ENCODE peak calls at places on chromosomes 6 and 20, in seven cellular contexts. M is mammary epithelial cell; J is fibroblast of lung; Y is CD8-positive, alpha-beta T cell; Z is IMR-90; X is DND-41; G is AG10803. O is an unnamed sample.
A peak's percentile ranks its signal among the peaks of the same experiment; 100 is the strongest.

GRCh38 chr6:20473518-20473917 is 60.7 kb upstream of the CDKAL1 start:
- DNase-seq in G (no peak), M (no peak), J (no peak), Y (no peak), Z (no peak), X (no peak), O (no peak)

GRCh38 chr20:47113362-47114118 is 218.9 kb downstream of the EYA2 start:
- DNase-seq in Z (peak; percentile 76), Y (no peak), M (peak; percentile 22), G (peak; percentile 46), X (no peak), J (peak; percentile 33), O (no peak)

GRCh38 chr20:21513181-21513663 is 642 bp downstream of the NKX2-2 start:
- DNase-seq in Z (no peak), X (no peak), J (no peak), Y (no peak), M (no peak), G (no peak), O (no peak)

GRCh38 chr20:18288748-18289705 is 700 bp downstream of the ZNF133 start:
- DNase-seq in Z (peak; percentile 17), J (peak; percentile 31), M (peak; percentile 23), Y (no peak), G (peak; percentile 9), X (no peak), O (no peak)

GRCh38 chr6:123570813-123571684 is 65.7 kb downstream of the TRDN start:
- DNase-seq in X (no peak), Y (no peak), J (no peak), G (no peak), M (no peak), Z (no peak), O (no peak)

GRCh38 chr20:21575167-21575566 is 61.3 kb upstream of the NKX2-2 start:
- DNase-seq in X (no peak), M (no peak), J (no peak), G (no peak), Z (no peak), Y (no peak), O (no peak)

GRCh38 chr20:51985013-51985415 is 182.7 kb upstream of the SALL4 start:
- DNase-seq in Y (no peak), G (peak; percentile 99), M (peak; percentile 87), X (no peak), J (peak; percentile 95), Z (peak; percentile 96), O (peak; percentile 92)

GRCh38 chr6:88864347-88865057 is 98.9 kb downstream of the RNGTT start:
- DNase-seq in X (no peak), J (no peak), Z (no peak), Y (no peak), M (no peak), G (no peak), O (no peak)

GRCh38 chr6:139983555-139984276 is 609.3 kb upstream of the CITED2 start:
- DNase-seq in M (no peak), Y (no peak), Z (peak; percentile 58), X (no peak), J (peak; percentile 84), G (peak; percentile 87), O (no peak)

GRCh38 chr20:7151666-7152065 is 384.2 kb downstream of the BMP2 start:
- DNase-seq in Y (no peak), M (peak; percentile 70), X (no peak), Z (no peak), G (no peak), J (no peak), O (no peak)

GRCh38 chr6:143677577-143677890 is 231 bp upstream of the PHACTR2 start:
- DNase-seq in Z (no peak), M (no peak), Y (no peak), G (no peak), X (no peak), J (no peak), O (no peak)

GRCh38 chr6:111861321-111861938 is 11.8 kb downstream of the FYN start:
- DNase-seq in X (no peak), Y (no peak), M (no peak), G (no peak), Z (no peak), J (no peak), O (no peak)

GRCh38 chr6:159999240-159999671 is 30.4 kb downstream of the IGF2R start:
- DNase-seq in J (no peak), Y (no peak), M (no peak), Z (no peak), G (no peak), X (peak; percentile 70), O (no peak)

GRCh38 chr6:42352856-42353564 is 98.7 kb downstream of the TRERF1 start:
- DNase-seq in M (peak; percentile 52), J (peak; percentile 66), Y (no peak), G (peak; percentile 73), X (no peak), Z (peak; percentile 90), O (no peak)

GRCh38 chr6:72959821-72960220 is 265.5 kb downstream of the KHDC1L start:
- DNase-seq in Z (peak; percentile 49), J (no peak), Y (no peak), G (no peak), X (no peak), M (no peak), O (no peak)

GRCh38 chr20:43960231-43960630 is 45.6 kb downstream of the TOX2 start:
- DNase-seq in J (no peak), Y (no peak), Z (no peak), M (no peak), X (no peak), G (no peak), O (no peak)

GRCh38 chr20:43959079-43959919 is 44.6 kb downstream of the TOX2 start:
- DNase-seq in M (no peak), G (peak; percentile 41), J (peak; percentile 57), Z (no peak), Y (no peak), X (peak; percentile 63), O (no peak)

GRCh38 chr20:43959920-43960227 is 45.2 kb downstream of the TOX2 start:
- DNase-seq in X (no peak), J (no peak), Y (no peak), G (no peak), M (no peak), Z (no peak), O (no peak)

GRCh38 chr20:43957392-43957791 is 42.7 kb downstream of the TOX2 start:
- DNase-seq in Z (no peak), G (no peak), X (no peak), J (no peak), Y (no peak), M (no peak), O (no peak)

DNA sequence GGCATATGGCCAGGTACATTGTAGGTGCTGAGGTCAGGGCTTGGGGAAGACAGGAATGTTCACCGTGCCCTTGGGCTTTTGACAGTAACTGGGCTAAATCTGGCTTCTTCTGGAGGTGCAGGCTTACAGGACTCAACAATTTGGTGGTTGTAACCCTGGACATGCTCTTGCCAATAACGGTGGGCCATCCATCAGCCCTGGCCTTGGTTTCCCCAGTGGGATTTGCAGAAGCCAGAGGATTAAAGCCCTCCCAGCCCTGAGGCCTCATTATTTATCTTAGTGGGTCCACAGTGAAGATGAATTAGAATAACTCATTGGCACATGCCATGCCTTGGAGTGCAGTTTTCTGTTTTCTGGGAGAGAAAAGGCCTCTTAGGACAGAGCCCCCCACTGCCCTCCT is 44.0 kb downstream of the TOX2 start:
- DNase-seq in Y (no peak), J (no peak), X (no peak), M (no peak), G (no peak), Z (no peak), O (no peak)
- TF ChIP-seq CTCF in Y (no peak), J (no peak), X (no peak), M (no peak), G (no peak), Z (no peak), O (no peak)

DNA sequence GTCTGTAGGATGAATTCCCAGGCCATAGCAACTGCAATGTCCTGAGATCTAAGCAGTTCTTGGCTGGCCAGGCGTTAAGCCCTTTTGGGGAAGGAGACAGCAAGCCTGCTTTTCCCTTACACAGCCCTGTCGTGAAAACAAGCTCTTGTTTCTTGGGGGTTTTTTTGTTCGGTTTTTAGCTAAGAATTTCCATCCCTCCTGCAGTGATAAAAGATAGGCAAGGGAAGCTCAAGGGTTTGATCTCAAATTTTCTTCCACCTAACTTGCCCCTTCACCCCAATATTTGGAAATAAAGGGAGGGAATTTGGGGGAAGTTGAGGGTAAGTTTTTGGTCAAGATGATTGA is 1.5 kb downstream of the TNFRSF21 start:
- DNase-seq in Y (no peak), G (no peak), Z (no peak), X (no peak), M (no peak), J (peak; percentile 28), O (no peak)
- H3K4me3 ChIP-seq in Y (no peak overlapping the region), G (peak overlapping the region; percentile 83), Z (peak overlapping the region; percentile 84), X (peak overlapping the region; percentile 83), M (peak overlapping the region; percentile 90), J (peak overlapping the region; percentile 77), O (peak overlapping the region; percentile 91)

GRCh38 chr20:20359628-20360027 is 8.3 kb upstream of the INSM1 start:
- DNase-seq in J (no peak), M (no peak), G (no peak), Z (no peak), X (no peak), Y (no peak), O (no peak)

GRCh38 chr20:20358801-20359200 is 9.1 kb upstream of the INSM1 start:
- DNase-seq in Z (no peak), X (peak; percentile 16), M (no peak), G (no peak), J (no peak), Y (no peak), O (no peak)

GRCh38 chr20:20362774-20363435 is 5.0 kb upstream of the INSM1 start:
- DNase-seq in X (no peak), M (no peak), Y (no peak), G (no peak), J (no peak), Z (no peak), O (no peak)

GRCh38 chr20:20363449-20364015 is 4.4 kb upstream of the INSM1 start:
- DNase-seq in X (no peak), Y (no peak), J (no peak), Z (no peak), M (no peak), G (no peak), O (no peak)

GRCh38 chr20:20360464-20360863 is 7.4 kb upstream of the INSM1 start:
- DNase-seq in J (peak; percentile 71), Y (no peak), M (peak; percentile 60), Z (peak; percentile 69), G (peak; percentile 60), X (peak; percentile 54), O (peak; percentile 21)
- TF ChIP-seq CTCF in J (peak; percentile 92), Y (peak; percentile 46), M (peak; percentile 76), Z (peak; percentile 92), G (peak; percentile 82), X (peak; percentile 81), O (peak; percentile 83)

DNA sequence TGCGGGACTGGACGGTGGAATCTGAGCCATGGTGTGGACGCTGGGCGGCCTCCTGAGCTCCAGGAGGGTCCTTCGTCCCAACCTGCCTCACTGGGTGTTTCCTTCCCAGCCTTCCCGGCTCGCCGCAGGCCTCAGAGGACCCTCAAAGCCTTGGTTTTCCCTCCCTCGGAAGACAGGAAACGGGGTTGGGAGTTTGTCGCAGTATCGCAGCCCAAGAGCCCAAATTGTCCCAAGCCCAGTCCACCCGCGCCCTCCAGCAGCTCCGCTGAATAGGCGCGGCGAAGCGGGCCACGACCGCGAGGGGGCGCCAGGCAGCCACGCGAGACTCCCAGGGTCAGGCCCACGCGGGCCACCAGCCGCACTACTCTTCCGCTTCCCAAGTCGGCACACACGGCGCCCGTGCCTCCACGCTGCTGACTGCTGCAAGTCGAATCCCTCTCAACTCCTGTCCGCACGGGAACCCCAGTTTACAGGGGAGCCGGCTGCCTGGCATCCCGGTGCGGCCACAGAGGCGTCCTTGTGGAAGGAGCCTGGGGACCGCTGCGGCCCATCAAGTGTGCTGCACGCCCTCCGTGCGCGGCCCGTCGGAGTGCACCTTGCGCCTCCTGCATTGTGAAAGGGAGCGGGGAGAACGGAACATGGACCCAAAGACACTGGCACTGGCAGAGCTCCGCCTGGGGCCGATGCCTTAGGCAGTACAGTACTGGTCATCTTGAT is 40.4 kb upstream of the HMGA1 start:
- DNase-seq in M (peak; percentile 45), G (peak; percentile 67), J (peak; percentile 69), Y (peak; percentile 88), Z (peak; percentile 62), X (peak; percentile 81), O (peak; percentile 17)
- H3K4me3 ChIP-seq in M (peak overlapping the region; percentile 40), G (peak overlapping the region; percentile 63), J (peak overlapping the region; percentile 52), Y (peak overlapping the region; percentile 89), Z (peak overlapping the region; percentile 39), X (peak overlapping the region; percentile 52), O (peak overlapping the region; percentile 36)